ENCODE peak calls at places on chromosome 3, in seven cellular contexts. One of them, this sample, is unnamed.

GRCh38 chr3:11558918-11559815 is 84.5 kb downstream of the VGLL4 start:
- DNase-seq in T-helper 2 cell: no peak
- DNase-seq in RWPE1: no peak
- DNase-seq in T-cell: no peak
- DNase-seq in type B pancreatic cell: no peak
- DNase-seq in mammary epithelial cell: no peak
- DNase-seq in pancreas: no peak
- DNase-seq in this sample: no peak

GRCh38 chr3:55191911-55192787 is 264.3 kb upstream of the LRTM1 start:
- DNase-seq in RWPE1: no peak
- DNase-seq in mammary epithelial cell: peak
- DNase-seq in type B pancreatic cell: no peak
- DNase-seq in pancreas: no peak
- DNase-seq in T-helper 2 cell: no peak
- DNase-seq in T-cell: no peak
- DNase-seq in this sample: no peak

GRCh38 chr3:189841474-189842205 is 210.5 kb downstream of the TP63 start:
- DNase-seq in pancreas: no peak
- DNase-seq in type B pancreatic cell: no peak
- DNase-seq in T-cell: no peak
- DNase-seq in mammary epithelial cell: peak
- DNase-seq in T-helper 2 cell: no peak
- DNase-seq in RWPE1: peak
- DNase-seq in this sample: no peak

GRCh38 chr3:40240921-40241320 is 68.6 kb upstream of the EIF1B start:
- DNase-seq in type B pancreatic cell: no peak
- DNase-seq in mammary epithelial cell: no peak
- DNase-seq in T-helper 2 cell: no peak
- DNase-seq in pancreas: no peak
- DNase-seq in RWPE1: no peak
- DNase-seq in T-cell: no peak
- DNase-seq in this sample: no peak

GRCh38 chr3:141403576-141403975 is 35.3 kb downstream of the ZBTB38 start:
- DNase-seq in T-helper 2 cell: peak
- DNase-seq in pancreas: no peak
- DNase-seq in RWPE1: no peak
- DNase-seq in type B pancreatic cell: no peak
- DNase-seq in T-cell: no peak
- DNase-seq in mammary epithelial cell: no peak
- DNase-seq in this sample: no peak

GRCh38 chr3:138539352-138539751 is 54.7 kb downstream of the CEP70 start:
- DNase-seq in RWPE1: no peak
- DNase-seq in type B pancreatic cell: no peak
- DNase-seq in T-cell: no peak
- DNase-seq in mammary epithelial cell: no peak
- DNase-seq in pancreas: no peak
- DNase-seq in T-helper 2 cell: no peak
- DNase-seq in this sample: no peak

GRCh38 chr3:155069729-155070128 is 10.4 kb upstream of the MME start:
- DNase-seq in RWPE1: no peak
- DNase-seq in mammary epithelial cell: no peak
- DNase-seq in T-helper 2 cell: no peak
- DNase-seq in T-cell: no peak
- DNase-seq in pancreas: no peak
- DNase-seq in type B pancreatic cell: no peak
- DNase-seq in this sample: no peak

GRCh38 chr3:168801792-168802191 is 706.1 kb upstream of the GOLIM4 start:
- DNase-seq in type B pancreatic cell: no peak
- DNase-seq in RWPE1: peak
- DNase-seq in mammary epithelial cell: peak
- DNase-seq in T-helper 2 cell: no peak
- DNase-seq in pancreas: no peak
- DNase-seq in T-cell: no peak
- DNase-seq in this sample: no peak

GRCh38 chr3:126104028-126104635 is 20.2 kb upstream of the SLC41A3 start:
- DNase-seq in T-cell: no peak
- DNase-seq in type B pancreatic cell: peak
- DNase-seq in mammary epithelial cell: no peak
- DNase-seq in RWPE1: no peak
- DNase-seq in pancreas: no peak
- DNase-seq in T-helper 2 cell: no peak
- DNase-seq in this sample: no peak

GRCh38 chr3:36653095-36653494 is 111.3 kb downstream of the DCLK3 start:
- DNase-seq in type B pancreatic cell: no peak
- DNase-seq in T-helper 2 cell: no peak
- DNase-seq in RWPE1: no peak
- DNase-seq in mammary epithelial cell: peak
- DNase-seq in pancreas: no peak
- DNase-seq in T-cell: no peak
- DNase-seq in this sample: no peak

GRCh38 chr3:61871646-61872045 is 310.3 kb downstream of the PTPRG start:
- DNase-seq in RWPE1: no peak
- DNase-seq in pancreas: no peak
- DNase-seq in T-cell: no peak
- DNase-seq in T-helper 2 cell: no peak
- DNase-seq in mammary epithelial cell: no peak
- DNase-seq in type B pancreatic cell: no peak
- DNase-seq in this sample: no peak

GRCh38 chr3:112074616-112075497 is 11.3 kb upstream of the C3orf52 start:
- DNase-seq in T-helper 2 cell: no peak
- DNase-seq in RWPE1: peak
- DNase-seq in T-cell: peak
- DNase-seq in type B pancreatic cell: no peak
- DNase-seq in mammary epithelial cell: peak
- DNase-seq in pancreas: peak
- DNase-seq in this sample: no peak

GRCh38 chr3:197174927-197175326 is 123.5 kb downstream of the DLG1 start:
- DNase-seq in pancreas: no peak
- DNase-seq in type B pancreatic cell: no peak
- DNase-seq in RWPE1: no peak
- DNase-seq in mammary epithelial cell: no peak
- DNase-seq in T-cell: no peak
- DNase-seq in T-helper 2 cell: no peak
- DNase-seq in this sample: no peak

GRCh38 chr3:106428565-106428994 is 559.8 kb upstream of the CBLB start:
- DNase-seq in mammary epithelial cell: peak
- DNase-seq in T-helper 2 cell: no peak
- DNase-seq in T-cell: no peak
- DNase-seq in RWPE1: peak
- DNase-seq in pancreas: no peak
- DNase-seq in type B pancreatic cell: no peak
- DNase-seq in this sample: no peak

GRCh38 chr3:25448750-25449684 is 21.0 kb downstream of the RARB start:
- DNase-seq in type B pancreatic cell: no peak
- DNase-seq in pancreas: peak
- DNase-seq in T-helper 2 cell: no peak
- DNase-seq in mammary epithelial cell: peak
- DNase-seq in RWPE1: no peak
- DNase-seq in T-cell: no peak
- DNase-seq in this sample: no peak

GRCh38 chr3:17044844-17045243 is 160.1 kb downstream of the PLCL2 start:
- DNase-seq in T-helper 2 cell: no peak
- DNase-seq in RWPE1: no peak
- DNase-seq in type B pancreatic cell: no peak
- DNase-seq in T-cell: no peak
- DNase-seq in mammary epithelial cell: no peak
- DNase-seq in pancreas: no peak
- DNase-seq in this sample: no peak

GRCh38 chr3:174413057-174413912 is 445.8 kb upstream of the NAALADL2 start:
- DNase-seq in RWPE1: no peak
- DNase-seq in type B pancreatic cell: no peak
- DNase-seq in T-cell: no peak
- DNase-seq in mammary epithelial cell: no peak
- DNase-seq in pancreas: no peak
- DNase-seq in T-helper 2 cell: no peak
- DNase-seq in this sample: no peak

GRCh38 chr3:17115186-17115585 is 230.4 kb downstream of the PLCL2 start:
- DNase-seq in mammary epithelial cell: no peak
- DNase-seq in RWPE1: no peak
- DNase-seq in T-cell: no peak
- DNase-seq in pancreas: no peak
- DNase-seq in type B pancreatic cell: no peak
- DNase-seq in T-helper 2 cell: no peak
- DNase-seq in this sample: no peak

GRCh38 chr3:114446605-114447004 is 152.8 kb downstream of the TIGIT start:
- DNase-seq in type B pancreatic cell: no peak
- DNase-seq in RWPE1: no peak
- DNase-seq in T-cell: no peak
- DNase-seq in T-helper 2 cell: no peak
- DNase-seq in pancreas: no peak
- DNase-seq in mammary epithelial cell: peak
- DNase-seq in this sample: no peak

GRCh38 chr3:99966657-99967420 is 147.5 kb downstream of the FILIP1L start:
- DNase-seq in type B pancreatic cell: no peak
- DNase-seq in RWPE1: no peak
- DNase-seq in pancreas: no peak
- DNase-seq in mammary epithelial cell: no peak
- DNase-seq in T-helper 2 cell: no peak
- DNase-seq in T-cell: no peak
- DNase-seq in this sample: no peak

GRCh38 chr3:138687236-138687635 is 78.7 kb downstream of the FAIM start:
- DNase-seq in pancreas: no peak
- DNase-seq in RWPE1: no peak
- DNase-seq in T-cell: no peak
- DNase-seq in mammary epithelial cell: no peak
- DNase-seq in T-helper 2 cell: no peak
- DNase-seq in type B pancreatic cell: no peak
- DNase-seq in this sample: no peak

GRCh38 chr3:137987723-137988122 is 22.2 kb upstream of the CLDN18 start:
- DNase-seq in type B pancreatic cell: no peak
- DNase-seq in T-cell: no peak
- DNase-seq in mammary epithelial cell: no peak
- DNase-seq in T-helper 2 cell: no peak
- DNase-seq in pancreas: no peak
- DNase-seq in RWPE1: no peak
- DNase-seq in this sample: no peak

GRCh38 chr3:71069797-71070196 is 513.7 kb downstream of the FOXP1 start:
- DNase-seq in mammary epithelial cell: peak
- DNase-seq in pancreas: peak
- DNase-seq in T-cell: peak
- DNase-seq in type B pancreatic cell: no peak
- DNase-seq in RWPE1: peak
- DNase-seq in T-helper 2 cell: no peak
- DNase-seq in this sample: no peak

GRCh38 chr3:81434171-81434570 is 327.3 kb downstream of the GBE1 start:
- DNase-seq in pancreas: no peak
- DNase-seq in T-cell: no peak
- DNase-seq in T-helper 2 cell: no peak
- DNase-seq in RWPE1: no peak
- DNase-seq in mammary epithelial cell: no peak
- DNase-seq in type B pancreatic cell: no peak
- DNase-seq in this sample: no peak

GRCh38 chr3:112339609-112340008 is 6.7 kb downstream of the CD200 start:
- DNase-seq in pancreas: no peak
- DNase-seq in mammary epithelial cell: no peak
- DNase-seq in type B pancreatic cell: no peak
- DNase-seq in RWPE1: no peak
- DNase-seq in T-cell: no peak
- DNase-seq in T-helper 2 cell: no peak
- DNase-seq in this sample: no peak

GRCh38 chr3:58801541-58801940 is 135.0 kb upstream of the FAM3D start:
- DNase-seq in pancreas: no peak
- DNase-seq in RWPE1: no peak
- DNase-seq in type B pancreatic cell: no peak
- DNase-seq in T-cell: no peak
- DNase-seq in T-helper 2 cell: no peak
- DNase-seq in mammary epithelial cell: no peak
- DNase-seq in this sample: no peak

GRCh38 chr3:126421573-126422119 is 26.9 kb downstream of the CFAP100 start:
- DNase-seq in T-cell: no peak
- DNase-seq in pancreas: peak
- DNase-seq in type B pancreatic cell: peak
- DNase-seq in mammary epithelial cell: no peak
- DNase-seq in T-helper 2 cell: no peak
- DNase-seq in RWPE1: no peak
- DNase-seq in this sample: no peak

GRCh38 chr3:29577250-29577649 is 296.4 kb downstream of the RBMS3 start:
- DNase-seq in pancreas: no peak
- DNase-seq in T-helper 2 cell: no peak
- DNase-seq in RWPE1: no peak
- DNase-seq in T-cell: no peak
- DNase-seq in mammary epithelial cell: no peak
- DNase-seq in type B pancreatic cell: no peak
- DNase-seq in this sample: no peak